ENCODE peak calls at places on chromosomes 7 and 10, in six cellular contexts. One of them, this sample, is unnamed.
A peak's percentile ranks its signal among the peaks of the same experiment; 100 is the strongest.

GRCh38 chr7:92916751-92917369 is 80.5 kb upstream of the CDK6 start:
- DNase-seq in LoVo: peak; percentile 52
- DNase-seq in neural progenitor cell: peak; percentile 86
- DNase-seq in adipocyte: peak; percentile 49
- DNase-seq in stimulated activated CD4-positive, alpha-beta T cell treated with anti-CD3 and anti-CD28 coated beads, Interleukin-15, amount 100 ng/mL, for 24 hours: no peak
- DNase-seq in Peyer's patch: no peak
- DNase-seq in this sample: peak; percentile 49

GRCh38 chr7:16524332-16524731 is 2.3 kb upstream of the LRRC72 start:
- DNase-seq in LoVo: no peak
- DNase-seq in neural progenitor cell: no peak
- DNase-seq in adipocyte: no peak
- DNase-seq in stimulated activated CD4-positive, alpha-beta T cell treated with anti-CD3 and anti-CD28 coated beads, Interleukin-15, amount 100 ng/mL, for 24 hours: no peak
- DNase-seq in Peyer's patch: no peak
- DNase-seq in this sample: no peak

GRCh38 chr7:132739271-132739955 is 163.1 kb upstream of the PLXNA4 start:
- DNase-seq in LoVo: peak; percentile 15
- DNase-seq in neural progenitor cell: no peak
- DNase-seq in adipocyte: peak; percentile 78
- DNase-seq in stimulated activated CD4-positive, alpha-beta T cell treated with anti-CD3 and anti-CD28 coated beads, Interleukin-15, amount 100 ng/mL, for 24 hours: no peak
- DNase-seq in Peyer's patch: no peak
- DNase-seq in this sample: peak; percentile 68

GRCh38 chr10:6175329-6176055 is 27.2 kb upstream of the PFKFB3 start:
- DNase-seq in LoVo: no peak
- DNase-seq in neural progenitor cell: no peak
- DNase-seq in adipocyte: no peak
- DNase-seq in stimulated activated CD4-positive, alpha-beta T cell treated with anti-CD3 and anti-CD28 coated beads, Interleukin-15, amount 100 ng/mL, for 24 hours: no peak
- DNase-seq in Peyer's patch: no peak
- DNase-seq in this sample: no peak

GRCh38 chr10:14405076-14406065 is 74.6 kb upstream of the FRMD4A start:
- DNase-seq in LoVo: peak; percentile 15
- DNase-seq in neural progenitor cell: no peak
- DNase-seq in adipocyte: peak; percentile 85
- DNase-seq in stimulated activated CD4-positive, alpha-beta T cell treated with anti-CD3 and anti-CD28 coated beads, Interleukin-15, amount 100 ng/mL, for 24 hours: no peak
- DNase-seq in Peyer's patch: no peak
- DNase-seq in this sample: no peak

GRCh38 chr7:130009848-130010688 is 41.1 kb downstream of the ZC3HC1 start:
- DNase-seq in LoVo: peak; percentile 95
- DNase-seq in neural progenitor cell: no peak
- DNase-seq in adipocyte: peak; percentile 75
- DNase-seq in stimulated activated CD4-positive, alpha-beta T cell treated with anti-CD3 and anti-CD28 coated beads, Interleukin-15, amount 100 ng/mL, for 24 hours: peak; percentile 38
- DNase-seq in Peyer's patch: no peak
- DNase-seq in this sample: peak; percentile 67

GRCh38 chr7:27181176-27181520 is 3.9 kb downstream of the HOXA11 start:
- DNase-seq in LoVo: no peak
- DNase-seq in neural progenitor cell: no peak
- DNase-seq in adipocyte: no peak
- DNase-seq in stimulated activated CD4-positive, alpha-beta T cell treated with anti-CD3 and anti-CD28 coated beads, Interleukin-15, amount 100 ng/mL, for 24 hours: no peak
- DNase-seq in Peyer's patch: no peak
- DNase-seq in this sample: no peak

GRCh38 chr7:74343281-74344127 is 54.3 kb downstream of the CLIP2 start:
- DNase-seq in LoVo: peak; percentile 39
- DNase-seq in neural progenitor cell: no peak
- DNase-seq in adipocyte: peak; percentile 66
- DNase-seq in stimulated activated CD4-positive, alpha-beta T cell treated with anti-CD3 and anti-CD28 coated beads, Interleukin-15, amount 100 ng/mL, for 24 hours: peak; percentile 18
- DNase-seq in Peyer's patch: no peak
- DNase-seq in this sample: peak; percentile 91

GRCh38 chr7:7639847-7640220 is 718 bp upstream of the UMAD1 start:
- DNase-seq in LoVo: peak; percentile 49
- DNase-seq in neural progenitor cell: no peak
- DNase-seq in adipocyte: peak; percentile 66
- DNase-seq in stimulated activated CD4-positive, alpha-beta T cell treated with anti-CD3 and anti-CD28 coated beads, Interleukin-15, amount 100 ng/mL, for 24 hours: peak; percentile 64
- DNase-seq in Peyer's patch: peak; percentile 37
- DNase-seq in this sample: peak; percentile 29

GRCh38 chr10:88122571-88122970 is 259.1 kb downstream of the PTEN start:
- DNase-seq in LoVo: no peak
- DNase-seq in neural progenitor cell: no peak
- DNase-seq in adipocyte: no peak
- DNase-seq in stimulated activated CD4-positive, alpha-beta T cell treated with anti-CD3 and anti-CD28 coated beads, Interleukin-15, amount 100 ng/mL, for 24 hours: no peak
- DNase-seq in Peyer's patch: no peak
- DNase-seq in this sample: no peak

GRCh38 chr10:73338801-73339368 is 19.8 kb downstream of the CFAP70 start:
- DNase-seq in LoVo: no peak
- DNase-seq in neural progenitor cell: no peak
- DNase-seq in adipocyte: no peak
- DNase-seq in stimulated activated CD4-positive, alpha-beta T cell treated with anti-CD3 and anti-CD28 coated beads, Interleukin-15, amount 100 ng/mL, for 24 hours: no peak
- DNase-seq in Peyer's patch: no peak
- DNase-seq in this sample: no peak

GRCh38 chr10:8255301-8255700 is 200.8 kb downstream of the GATA3 start:
- DNase-seq in LoVo: no peak
- DNase-seq in neural progenitor cell: no peak
- DNase-seq in adipocyte: no peak
- DNase-seq in stimulated activated CD4-positive, alpha-beta T cell treated with anti-CD3 and anti-CD28 coated beads, Interleukin-15, amount 100 ng/mL, for 24 hours: no peak
- DNase-seq in Peyer's patch: no peak
- DNase-seq in this sample: no peak

GRCh38 chr10:120112809-120113208 is 220.3 kb downstream of the SEC23IP start:
- DNase-seq in LoVo: no peak
- DNase-seq in neural progenitor cell: no peak
- DNase-seq in adipocyte: no peak
- DNase-seq in stimulated activated CD4-positive, alpha-beta T cell treated with anti-CD3 and anti-CD28 coated beads, Interleukin-15, amount 100 ng/mL, for 24 hours: no peak
- DNase-seq in Peyer's patch: no peak
- DNase-seq in this sample: no peak

GRCh38 chr7:4849390-4849789 is 12.4 kb downstream of the PAPOLB start:
- DNase-seq in LoVo: peak; percentile 26
- DNase-seq in neural progenitor cell: peak; percentile 67
- DNase-seq in adipocyte: peak; percentile 46
- DNase-seq in stimulated activated CD4-positive, alpha-beta T cell treated with anti-CD3 and anti-CD28 coated beads, Interleukin-15, amount 100 ng/mL, for 24 hours: peak; percentile 19
- DNase-seq in Peyer's patch: no peak
- DNase-seq in this sample: peak; percentile 48

GRCh38 chr7:128383781-128384180 is 22.3 kb upstream of the PRRT4 start:
- DNase-seq in LoVo: no peak
- DNase-seq in neural progenitor cell: no peak
- DNase-seq in adipocyte: no peak
- DNase-seq in stimulated activated CD4-positive, alpha-beta T cell treated with anti-CD3 and anti-CD28 coated beads, Interleukin-15, amount 100 ng/mL, for 24 hours: no peak
- DNase-seq in Peyer's patch: no peak
- DNase-seq in this sample: no peak

GRCh38 chr10:26799342-26799741 is 61.4 kb downstream of the ABI1 start:
- DNase-seq in LoVo: no peak
- DNase-seq in neural progenitor cell: no peak
- DNase-seq in adipocyte: no peak
- DNase-seq in stimulated activated CD4-positive, alpha-beta T cell treated with anti-CD3 and anti-CD28 coated beads, Interleukin-15, amount 100 ng/mL, for 24 hours: no peak
- DNase-seq in Peyer's patch: peak; percentile 62
- DNase-seq in this sample: no peak

GRCh38 chr10:68208424-68209042 is 23.4 kb downstream of the ATOH7 start:
- DNase-seq in LoVo: peak; percentile 61
- DNase-seq in neural progenitor cell: peak; percentile 86
- DNase-seq in adipocyte: peak; percentile 83
- DNase-seq in stimulated activated CD4-positive, alpha-beta T cell treated with anti-CD3 and anti-CD28 coated beads, Interleukin-15, amount 100 ng/mL, for 24 hours: peak; percentile 35
- DNase-seq in Peyer's patch: no peak
- DNase-seq in this sample: peak; percentile 90

GRCh38 chr7:150378115-150378852 is 846 bp upstream of the ZNF775 start:
- DNase-seq in LoVo: peak; percentile 85
- DNase-seq in neural progenitor cell: peak; percentile 94
- DNase-seq in adipocyte: peak; percentile 53
- DNase-seq in stimulated activated CD4-positive, alpha-beta T cell treated with anti-CD3 and anti-CD28 coated beads, Interleukin-15, amount 100 ng/mL, for 24 hours: peak; percentile 45
- DNase-seq in Peyer's patch: peak; percentile 70
- DNase-seq in this sample: peak; percentile 84

GRCh38 chr7:83178066-83178465 is 15.4 kb upstream of the PCLO start:
- DNase-seq in LoVo: no peak
- DNase-seq in neural progenitor cell: no peak
- DNase-seq in adipocyte: no peak
- DNase-seq in stimulated activated CD4-positive, alpha-beta T cell treated with anti-CD3 and anti-CD28 coated beads, Interleukin-15, amount 100 ng/mL, for 24 hours: no peak
- DNase-seq in Peyer's patch: no peak
- DNase-seq in this sample: no peak

GRCh38 chr10:78335691-78336401 is 302.2 kb downstream of the RPS24 start:
- DNase-seq in LoVo: no peak
- DNase-seq in neural progenitor cell: no peak
- DNase-seq in adipocyte: no peak
- DNase-seq in stimulated activated CD4-positive, alpha-beta T cell treated with anti-CD3 and anti-CD28 coated beads, Interleukin-15, amount 100 ng/mL, for 24 hours: no peak
- DNase-seq in Peyer's patch: no peak
- DNase-seq in this sample: no peak

GRCh38 chr7:47940482-47941001 is 7.7 kb downstream of the PKD1L1 start:
- DNase-seq in LoVo: peak; percentile 75
- DNase-seq in neural progenitor cell: no peak
- DNase-seq in adipocyte: peak; percentile 52
- DNase-seq in stimulated activated CD4-positive, alpha-beta T cell treated with anti-CD3 and anti-CD28 coated beads, Interleukin-15, amount 100 ng/mL, for 24 hours: no peak
- DNase-seq in Peyer's patch: no peak
- DNase-seq in this sample: no peak

GRCh38 chr7:157825325-157825724 is 488.5 kb downstream of the DNAJB6 start:
- DNase-seq in LoVo: no peak
- DNase-seq in neural progenitor cell: no peak
- DNase-seq in adipocyte: no peak
- DNase-seq in stimulated activated CD4-positive, alpha-beta T cell treated with anti-CD3 and anti-CD28 coated beads, Interleukin-15, amount 100 ng/mL, for 24 hours: peak; percentile 20
- DNase-seq in Peyer's patch: no peak
- DNase-seq in this sample: no peak

GRCh38 chr10:24882047-24882698 is 70.2 kb downstream of the PRTFDC1 start:
- DNase-seq in LoVo: no peak
- DNase-seq in neural progenitor cell: no peak
- DNase-seq in adipocyte: no peak
- DNase-seq in stimulated activated CD4-positive, alpha-beta T cell treated with anti-CD3 and anti-CD28 coated beads, Interleukin-15, amount 100 ng/mL, for 24 hours: peak; percentile 50
- DNase-seq in Peyer's patch: peak; percentile 56
- DNase-seq in this sample: no peak

GRCh38 chr7:122803323-122803722 is 82.9 kb downstream of the CADPS2 start:
- DNase-seq in LoVo: peak; percentile 31
- DNase-seq in neural progenitor cell: peak; percentile 49
- DNase-seq in adipocyte: peak; percentile 79
- DNase-seq in stimulated activated CD4-positive, alpha-beta T cell treated with anti-CD3 and anti-CD28 coated beads, Interleukin-15, amount 100 ng/mL, for 24 hours: no peak
- DNase-seq in Peyer's patch: no peak
- DNase-seq in this sample: peak; percentile 9

GRCh38 chr7:50085344-50085743 is 7.7 kb downstream of the ZPBP start:
- DNase-seq in LoVo: no peak
- DNase-seq in neural progenitor cell: peak; percentile 36
- DNase-seq in adipocyte: no peak
- DNase-seq in stimulated activated CD4-positive, alpha-beta T cell treated with anti-CD3 and anti-CD28 coated beads, Interleukin-15, amount 100 ng/mL, for 24 hours: no peak
- DNase-seq in Peyer's patch: no peak
- DNase-seq in this sample: no peak

GRCh38 chr10:78752708-78753107 is 316.1 kb upstream of the ZMIZ1 start:
- DNase-seq in LoVo: no peak
- DNase-seq in neural progenitor cell: no peak
- DNase-seq in adipocyte: no peak
- DNase-seq in stimulated activated CD4-positive, alpha-beta T cell treated with anti-CD3 and anti-CD28 coated beads, Interleukin-15, amount 100 ng/mL, for 24 hours: no peak
- DNase-seq in Peyer's patch: no peak
- DNase-seq in this sample: no peak

GRCh38 chr7:106848851-106849442 is 16.1 kb upstream of the PIK3CG start:
- DNase-seq in LoVo: peak; percentile 41
- DNase-seq in neural progenitor cell: no peak
- DNase-seq in adipocyte: peak; percentile 53
- DNase-seq in stimulated activated CD4-positive, alpha-beta T cell treated with anti-CD3 and anti-CD28 coated beads, Interleukin-15, amount 100 ng/mL, for 24 hours: no peak
- DNase-seq in Peyer's patch: no peak
- DNase-seq in this sample: peak; percentile 21

GRCh38 chr10:90885176-90885575 is 13.4 kb downstream of the RPP30 start:
- DNase-seq in LoVo: no peak
- DNase-seq in neural progenitor cell: no peak
- DNase-seq in adipocyte: peak; percentile 88
- DNase-seq in stimulated activated CD4-positive, alpha-beta T cell treated with anti-CD3 and anti-CD28 coated beads, Interleukin-15, amount 100 ng/mL, for 24 hours: no peak
- DNase-seq in Peyer's patch: no peak
- DNase-seq in this sample: no peak

GRCh38 chr7:21903074-21903786 is 42.5 kb downstream of the CDCA7L start:
- DNase-seq in LoVo: no peak
- DNase-seq in neural progenitor cell: no peak
- DNase-seq in adipocyte: no peak
- DNase-seq in stimulated activated CD4-positive, alpha-beta T cell treated with anti-CD3 and anti-CD28 coated beads, Interleukin-15, amount 100 ng/mL, for 24 hours: no peak
- DNase-seq in Peyer's patch: no peak
- DNase-seq in this sample: no peak

GRCh38 chr10:103616705-103617361 is 123.3 kb downstream of the NEURL1 start:
- DNase-seq in LoVo: no peak
- DNase-seq in neural progenitor cell: no peak
- DNase-seq in adipocyte: peak; percentile 96
- DNase-seq in stimulated activated CD4-positive, alpha-beta T cell treated with anti-CD3 and anti-CD28 coated beads, Interleukin-15, amount 100 ng/mL, for 24 hours: no peak
- DNase-seq in Peyer's patch: peak; percentile 22
- DNase-seq in this sample: no peak

GRCh38 chr7:157669768-157670345 is 333.1 kb downstream of the DNAJB6 start:
- DNase-seq in LoVo: no peak
- DNase-seq in neural progenitor cell: peak; percentile 52
- DNase-seq in adipocyte: no peak
- DNase-seq in stimulated activated CD4-positive, alpha-beta T cell treated with anti-CD3 and anti-CD28 coated beads, Interleukin-15, amount 100 ng/mL, for 24 hours: no peak
- DNase-seq in Peyer's patch: no peak
- DNase-seq in this sample: no peak

GRCh38 chr7:123628829-123629228 is 26.8 kb upstream of the LMOD2 start:
- DNase-seq in LoVo: no peak
- DNase-seq in neural progenitor cell: no peak
- DNase-seq in adipocyte: no peak
- DNase-seq in stimulated activated CD4-positive, alpha-beta T cell treated with anti-CD3 and anti-CD28 coated beads, Interleukin-15, amount 100 ng/mL, for 24 hours: no peak
- DNase-seq in Peyer's patch: no peak
- DNase-seq in this sample: no peak

GRCh38 chr7:2651847-2652735 is 20.3 kb downstream of the TTYH3 start:
- DNase-seq in LoVo: no peak
- DNase-seq in neural progenitor cell: no peak
- DNase-seq in adipocyte: no peak
- DNase-seq in stimulated activated CD4-positive, alpha-beta T cell treated with anti-CD3 and anti-CD28 coated beads, Interleukin-15, amount 100 ng/mL, for 24 hours: no peak
- DNase-seq in Peyer's patch: no peak
- DNase-seq in this sample: no peak

GRCh38 chr7:79523426-79523825 is 70.0 kb upstream of the MAGI2 start:
- DNase-seq in LoVo: no peak
- DNase-seq in neural progenitor cell: no peak
- DNase-seq in adipocyte: peak; percentile 73
- DNase-seq in stimulated activated CD4-positive, alpha-beta T cell treated with anti-CD3 and anti-CD28 coated beads, Interleukin-15, amount 100 ng/mL, for 24 hours: no peak
- DNase-seq in Peyer's patch: no peak
- DNase-seq in this sample: no peak

GRCh38 chr10:4260483-4260882 is 475.5 kb upstream of the KLF6 start:
- DNase-seq in LoVo: peak; percentile 42
- DNase-seq in neural progenitor cell: no peak
- DNase-seq in adipocyte: peak; percentile 74
- DNase-seq in stimulated activated CD4-positive, alpha-beta T cell treated with anti-CD3 and anti-CD28 coated beads, Interleukin-15, amount 100 ng/mL, for 24 hours: no peak
- DNase-seq in Peyer's patch: no peak
- DNase-seq in this sample: no peak

GRCh38 chr10:53841746-53842145 is 959.3 kb downstream of the PCDH15 start:
- DNase-seq in LoVo: no peak
- DNase-seq in neural progenitor cell: no peak
- DNase-seq in adipocyte: no peak
- DNase-seq in stimulated activated CD4-positive, alpha-beta T cell treated with anti-CD3 and anti-CD28 coated beads, Interleukin-15, amount 100 ng/mL, for 24 hours: no peak
- DNase-seq in Peyer's patch: no peak
- DNase-seq in this sample: no peak

This sample was measured in A549.